ENCODE peak calls at places on chromosomes 13 and 19, in five cellular contexts. A, Q, G, S and K are unnamed samples.

GRCh38 chr13:76339649-76340048 is 546.6 kb downstream of the KCTD12 start:
- DNase-seq in A (no peak), Q (no peak), G (no peak), S (no peak), K (no peak)

GRCh38 chr13:33307820-33308219 is 22.3 kb upstream of the STARD13 start:
- DNase-seq in A (peak), Q (no peak), G (no peak), S (no peak), K (no peak)

GRCh38 chr13:80814541-80814940 is 473.6 kb upstream of the SPRY2 start:
- DNase-seq in A (no peak), Q (no peak), G (no peak), S (no peak), K (no peak)

GRCh38 chr13:32984857-32985626 is 31.2 kb upstream of the KL start:
- DNase-seq in A (no peak), Q (no peak), G (no peak), S (no peak), K (no peak)

GRCh38 chr13:51001335-51001734 is 91.7 kb downstream of the RNASEH2B start:
- DNase-seq in A (no peak), Q (no peak), G (no peak), S (no peak), K (no peak)

GRCh38 chr19:29953352-29954247 is 11.6 kb downstream of the URI1 start:
- DNase-seq in A (no peak), Q (no peak), G (no peak), S (no peak), K (no peak)

GRCh38 chr13:83853771-83854170 is 28.5 kb downstream of the SLITRK1 start:
- DNase-seq in A (no peak), Q (no peak), G (no peak), S (no peak), K (no peak)

GRCh38 chr13:112968910-112969691 is at the start of gene MCF2L:
- DNase-seq in A (peak), Q (peak), G (peak), S (peak), K (no peak)

GRCh38 chr19:677201-677600 is 1.0 kb downstream of the FSTL3 start:
- DNase-seq in A (peak), Q (peak), G (peak), S (no peak), K (peak)

GRCh38 chr19:13087795-13088537 is 14.7 kb downstream of the LYL1 start:
- DNase-seq in A (no peak), Q (no peak), G (no peak), S (no peak), K (no peak)

GRCh38 chr19:7516281-7516862 is 469 bp downstream of the ZNF358 start:
- DNase-seq in A (no peak), Q (peak), G (peak), S (no peak), K (no peak)

GRCh38 chr19:49097453-49098288 is 12.4 kb downstream of the SNRNP70 start:
- DNase-seq in A (no peak), Q (peak), G (no peak), S (peak), K (peak)

GRCh38 chr19:6220385-6221191 is 59.2 kb downstream of the MLLT1 start:
- DNase-seq in A (peak), Q (peak), G (peak), S (no peak), K (no peak)

GRCh38 chr19:10419646-10420443 is 493 bp upstream of the PDE4A start:
- DNase-seq in A (no peak), Q (no peak), G (peak), S (no peak), K (no peak)

GRCh38 chr13:97648171-97648880 is 214.4 kb downstream of the RAP2A start:
- DNase-seq in A (no peak), Q (no peak), G (no peak), S (no peak), K (no peak)

GRCh38 chr13:54484166-54484565 is 1455.6 kb downstream of the OLFM4 start:
- DNase-seq in A (no peak), Q (no peak), G (no peak), S (no peak), K (no peak)

GRCh38 chr19:12784394-12784870 is 6.9 kb upstream of the JUNB start:
- DNase-seq in A (no peak), Q (no peak), G (no peak), S (no peak), K (no peak)

GRCh38 chr13:105502193-105502592 is 1033.3 kb downstream of the EFNB2 start:
- DNase-seq in A (no peak), Q (no peak), G (no peak), S (no peak), K (no peak)

GRCh38 chr13:36174923-36175322 is 39.4 kb downstream of the SOHLH2 start:
- DNase-seq in A (no peak), Q (no peak), G (no peak), S (no peak), K (no peak)

GRCh38 chr13:99399623-99399974 is 92.4 kb upstream of the GPR183 start:
- DNase-seq in A (no peak), Q (peak), G (no peak), S (no peak), K (no peak)

GRCh38 chr19:56170261-56170660 is 5.5 kb upstream of the GALP start:
- DNase-seq in A (no peak), Q (no peak), G (no peak), S (no peak), K (no peak)

GRCh38 chr19:13621413-13621812 is 115.1 kb upstream of the CACNA1A start:
- DNase-seq in A (peak), Q (no peak), G (peak), S (no peak), K (no peak)

GRCh38 chr19:48443731-48444128 is 2.1 kb upstream of the GRWD1 start:
- DNase-seq in A (no peak), Q (no peak), G (no peak), S (no peak), K (no peak)

GRCh38 chr13:76048675-76049396 is 412.7 kb downstream of the LMO7 start:
- DNase-seq in A (no peak), Q (no peak), G (no peak), S (no peak), K (no peak)

GRCh38 chr13:29676941-29677452 is 81.5 kb upstream of the SLC7A1 start:
- DNase-seq in A (no peak), Q (no peak), G (no peak), S (no peak), K (no peak)

GRCh38 chr13:40506592-40507446 is 159.6 kb downstream of the FOXO1 start:
- DNase-seq in A (no peak), Q (no peak), G (no peak), S (no peak), K (no peak)

GRCh38 chr19:54190942-54191670 is at the start of gene TSEN34:
- DNase-seq in A (peak), Q (peak), G (no peak), S (peak), K (peak)

GRCh38 chr19:54420383-54421168 is 5.3 kb downstream of the TTYH1 start:
- DNase-seq in A (no peak), Q (peak), G (peak), S (peak), K (no peak)

GRCh38 chr13:113564331-113565023 is 20.1 kb upstream of the TFDP1 start:
- DNase-seq in A (no peak), Q (peak), G (peak), S (no peak), K (peak)

GRCh38 chr13:103815619-103816018 is 749.4 kb upstream of the SLC10A2 start:
- DNase-seq in A (no peak), Q (no peak), G (no peak), S (no peak), K (no peak)

GRCh38 chr19:41851456-41851855 is 6.6 kb downstream of the DMRTC2 start:
- DNase-seq in A (no peak), Q (no peak), G (no peak), S (no peak), K (no peak)

GRCh38 chr13:93270769-93271753 is 44.5 kb downstream of the GPC6 start:
- DNase-seq in A (no peak), Q (no peak), G (no peak), S (no peak), K (no peak)

GRCh38 chr19:10009269-10009665 is 1.0 kb downstream of the COL5A3 start:
- DNase-seq in A (no peak), Q (peak), G (peak), S (peak), K (peak)

GRCh38 chr13:37058801-37059135 is 720 bp downstream of the SUPT20H start:
- DNase-seq in A (no peak), Q (no peak), G (no peak), S (no peak), K (no peak)

GRCh38 chr19:42251572-42251990 is 3.3 kb downstream of the ERF start:
- DNase-seq in A (no peak), Q (peak), G (no peak), S (no peak), K (no peak)

GRCh38 chr13:50991624-50992610 is 82.3 kb downstream of the RNASEH2B start:
- DNase-seq in A (no peak), Q (no peak), G (no peak), S (no peak), K (no peak)

GRCh38 chr19:13014101-13014920 is 19.0 kb downstream of the NFIX start:
- DNase-seq in A (no peak), Q (peak), G (no peak), S (no peak), K (no peak)

GRCh38 chr13:99190147-99190985 is 10.3 kb upstream of the UBAC2 start:
- DNase-seq in A (no peak), Q (no peak), G (no peak), S (no peak), K (no peak)

GRCh38 chr19:11699931-11700794 is 38.6 kb downstream of the ZNF823 start:
- DNase-seq in A (peak), Q (no peak), G (no peak), S (peak), K (no peak)

GRCh38 chr13:48545608-48546007 is 12.7 kb upstream of the RCBTB2 start:
- DNase-seq in A (no peak), Q (no peak), G (no peak), S (no peak), K (no peak)

GRCh38 chr13:48539550-48539949 is 6.7 kb upstream of the RCBTB2 start:
- DNase-seq in A (no peak), Q (no peak), G (no peak), S (no peak), K (no peak)

GRCh38 chr13:48547663-48548092 is 14.8 kb upstream of the RCBTB2 start:
- DNase-seq in A (no peak), Q (no peak), G (no peak), S (no peak), K (no peak)

GRCh38 chr13:48542138-48542537 is 9.3 kb upstream of the RCBTB2 start:
- DNase-seq in A (no peak), Q (no peak), G (no peak), S (no peak), K (no peak)

GRCh38 chr13:48542581-48543341 is 9.9 kb upstream of the RCBTB2 start:
- DNase-seq in A (no peak), Q (peak), G (peak), S (peak), K (peak)
- TF ChIP-seq CTCF in A (no peak), Q (no peak), G (no peak), S (peak), K (no peak)

DNA sequence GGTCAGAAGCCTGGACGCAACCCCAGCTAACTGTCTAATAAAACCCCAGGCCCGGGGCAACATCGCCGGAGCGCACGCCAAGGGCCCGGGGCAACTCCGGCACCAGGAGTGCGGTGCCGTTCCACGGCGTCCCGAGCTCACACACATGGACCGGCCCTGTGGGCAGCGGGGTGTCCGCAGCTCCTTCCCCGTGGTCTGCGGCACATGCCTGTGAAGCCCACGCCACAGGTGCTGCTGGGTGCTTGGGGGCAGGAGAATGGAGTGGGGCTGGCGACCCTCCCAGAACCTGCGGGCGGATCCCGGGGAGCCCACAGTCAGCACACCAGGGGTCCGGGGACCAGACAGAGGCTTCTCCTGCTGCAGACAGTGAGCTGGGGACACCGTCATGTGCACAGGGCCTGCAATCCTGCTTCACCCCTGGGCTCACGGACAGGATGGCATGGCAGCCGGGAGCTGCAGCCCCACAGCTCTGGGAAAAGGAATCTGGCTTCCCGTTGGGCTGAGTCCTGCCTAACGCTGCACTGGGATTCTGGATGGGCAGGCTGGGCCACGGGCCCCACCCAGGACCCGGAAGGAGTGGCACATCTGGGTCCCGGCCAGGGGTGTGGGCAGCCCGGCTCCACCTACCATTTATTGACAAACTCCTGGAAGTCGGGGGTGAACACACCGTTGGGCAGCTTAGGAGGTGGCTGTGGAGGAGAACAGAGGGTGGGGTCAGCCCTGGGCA is 28.2 kb upstream of the ZBTB7A start:
- DNase-seq in A (no peak), Q (no peak), G (no peak), S (no peak), K (no peak)
- TF ChIP-seq CTCF in A (no peak), Q (no peak), G (no peak), S (no peak), K (no peak)

GRCh38 chr13:71977028-71977427 is 110.0 kb upstream of the DACH1 start:
- DNase-seq in A (no peak), Q (no peak), G (no peak), S (no peak), K (no peak)

GRCh38 chr13:71979616-71980015 is 112.6 kb upstream of the DACH1 start:
- DNase-seq in A (no peak), Q (no peak), G (no peak), S (no peak), K (no peak)
- TF ChIP-seq CTCF in A (peak), Q (no peak), G (peak), S (peak), K (no peak)

GRCh38 chr13:30959678-30960077 is 27.2 kb downstream of the TEX26 start:
- DNase-seq in A (no peak), Q (no peak), G (no peak), S (no peak), K (no peak)

GRCh38 chr13:30957258-30957943 is 24.9 kb downstream of the TEX26 start:
- DNase-seq in A (no peak), Q (no peak), G (no peak), S (no peak), K (no peak)
- TF ChIP-seq CTCF in A (no peak), Q (no peak), G (no peak), S (no peak), K (no peak)

GRCh38 chr19:3684817-3685410 is 15.4 kb downstream of the PIP5K1C start:
- DNase-seq in A (no peak), Q (no peak), G (no peak), S (no peak), K (no peak)
- TF ChIP-seq CTCF in A (no peak), Q (no peak), G (no peak), S (no peak), K (no peak)

DNA sequence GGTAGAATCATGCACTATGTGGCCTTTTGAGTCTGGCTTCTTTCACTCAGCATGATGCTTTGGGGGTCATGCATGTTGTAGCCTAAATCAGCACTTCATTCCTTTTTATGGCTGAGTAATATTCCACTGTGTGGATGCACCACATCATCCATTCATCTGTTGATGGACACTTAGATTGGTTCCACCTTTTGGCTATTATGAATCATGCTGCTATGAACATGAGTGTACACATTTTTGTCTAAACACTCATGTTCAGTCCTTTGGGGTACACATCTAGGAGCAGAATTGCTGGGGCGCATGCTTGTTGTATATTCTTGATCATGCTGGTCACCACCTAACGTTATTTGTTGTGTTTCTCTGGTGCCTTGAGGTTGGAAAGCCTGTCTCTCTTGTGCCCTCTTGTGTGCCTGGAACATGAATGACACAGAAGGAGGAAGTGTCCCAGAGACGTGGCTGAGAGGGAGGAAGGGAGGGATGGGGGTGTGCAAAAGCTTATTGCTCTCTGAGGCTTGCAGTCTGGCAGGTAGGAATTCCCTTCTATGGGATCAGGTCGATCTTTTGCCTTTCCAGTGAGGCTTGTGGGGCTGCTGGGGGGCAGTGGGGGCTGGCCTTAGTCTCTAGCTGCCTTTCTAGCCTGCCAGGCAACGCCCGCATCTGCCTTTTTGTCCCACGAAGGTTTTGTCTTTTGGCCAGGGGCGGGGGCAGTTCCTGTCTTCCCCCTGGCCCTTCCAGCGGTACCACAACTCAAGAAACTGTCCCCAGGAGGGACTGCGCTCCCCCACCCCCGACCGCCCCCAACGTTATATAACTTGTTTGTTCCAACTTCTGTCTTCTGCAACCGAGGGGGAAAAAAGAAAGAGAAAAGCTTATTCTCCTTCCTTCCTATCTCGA is 7.6 kb downstream of the KLHL26 start:
- DNase-seq in A (no peak), Q (no peak), G (no peak), S (no peak), K (no peak)
- TF ChIP-seq CTCF in A (no peak), Q (no peak), G (no peak), S (no peak), K (no peak)

DNA sequence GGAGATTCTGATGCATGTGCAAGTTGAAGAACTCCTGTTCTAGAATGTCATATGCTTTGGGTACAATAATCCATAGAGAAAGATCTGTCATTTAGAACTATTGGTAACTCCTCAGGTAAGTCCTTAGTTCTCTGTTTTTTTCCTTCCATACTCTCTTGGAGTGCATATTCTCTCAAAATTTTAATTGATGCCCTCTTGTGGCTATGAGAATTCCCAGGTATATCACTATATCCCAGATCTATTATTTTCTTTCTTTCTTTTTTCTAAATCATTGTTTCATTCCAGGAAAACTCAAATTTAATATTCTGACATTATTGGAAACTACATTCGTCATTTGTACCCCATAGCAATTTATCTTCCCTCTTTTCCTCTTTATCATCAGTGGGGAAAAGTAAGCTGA is 485.4 kb downstream of the KLF5 start:
- DNase-seq in A (no peak), Q (no peak), G (no peak), S (no peak), K (no peak)
- TF ChIP-seq CTCF in A (no peak), Q (no peak), G (no peak), S (no peak), K (no peak)

DNA sequence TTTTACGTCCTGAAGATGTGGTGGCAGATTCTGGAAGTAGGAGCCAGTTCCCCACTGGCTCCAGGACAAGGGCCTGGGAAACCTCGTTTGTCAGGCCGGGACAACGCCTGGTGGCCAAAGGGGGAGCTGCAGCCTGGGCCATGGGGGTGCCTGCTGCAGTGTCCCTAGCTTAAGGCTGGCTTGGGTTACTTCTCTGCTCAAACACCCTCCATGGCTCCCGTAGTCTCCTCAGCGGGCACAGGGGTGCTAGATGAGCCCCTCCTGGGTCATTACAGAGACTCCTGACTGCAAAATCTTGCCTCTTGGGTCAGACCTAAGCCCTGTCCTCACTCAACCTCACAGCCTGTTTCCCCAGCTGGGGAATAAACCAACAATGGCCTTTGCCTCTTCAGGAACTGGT is 14.7 kb downstream of the CILP2 start:
- DNase-seq in A (no peak), Q (no peak), G (no peak), S (peak), K (no peak)
- TF ChIP-seq CTCF in A (peak), Q (no peak), G (no peak), S (peak), K (no peak)